ENCODE peak calls at places on chromosome 1, in six cellular contexts. R is hepatocyte, O is GM23338, T is OCI-LY7, U is MM.1S, K is neural progenitor cell. S is an unnamed sample.

GRCh38 chr1:225567789-225568188 is 85.1 kb downstream of the ENAH start:
- DNase-seq in R (no peak), O (peak; percentile 60), T (peak; percentile 7), U (no peak), K (peak; percentile 25), S (peak; percentile 34)

GRCh38 chr1:66265796-66266195 is 268.2 kb upstream of the SGIP1 start:
- DNase-seq in R (no peak), O (no peak), T (no peak), U (no peak), K (no peak), S (no peak)

GRCh38 chr1:30914931-30915330 is 6.4 kb upstream of the SDC3 start:
- DNase-seq in R (no peak), O (no peak), T (no peak), U (no peak), K (no peak), S (no peak)

GRCh38 chr1:41492341-41492848 is 7.9 kb upstream of the EDN2 start:
- DNase-seq in R (no peak), O (peak; percentile 79), T (peak; percentile 41), U (peak; percentile 48), K (peak; percentile 43), S (peak; percentile 53)

GRCh38 chr1:98386675-98387440 is 274.7 kb upstream of the SNX7 start:
- DNase-seq in R (no peak), O (peak; percentile 5), T (no peak), U (no peak), K (no peak), S (peak; percentile 74)

GRCh38 chr1:3775498-3776230 is 3.1 kb downstream of the SMIM1 start:
- DNase-seq in R (peak; percentile 78), O (peak; percentile 82), T (peak; percentile 88), U (peak; percentile 91), K (peak; percentile 72), S (peak; percentile 72)

GRCh38 chr1:193472430-193472829 is 286.0 kb upstream of the B3GALT2 start:
- DNase-seq in R (no peak), O (no peak), T (no peak), U (no peak), K (no peak), S (no peak)

GRCh38 chr1:206479164-206480125 is 9.2 kb downstream of the IKBKE start:
- DNase-seq in R (peak; percentile 88), O (peak; percentile 92), T (peak; percentile 77), U (peak; percentile 79), K (peak; percentile 83), S (peak; percentile 95)

GRCh38 chr1:118989878-118990378 is 1.8 kb upstream of the TBX15 start:
- DNase-seq in R (no peak), O (peak; percentile 90), T (no peak), U (no peak), K (peak; percentile 56), S (no peak)

GRCh38 chr1:9466780-9467755 is 72.2 kb upstream of the SLC25A33 start:
- DNase-seq in R (peak; percentile 50), O (no peak), T (no peak), U (no peak), K (no peak), S (peak; percentile 69)

GRCh38 chr1:3049905-3050304 is 19.1 kb upstream of the PRDM16 start:
- DNase-seq in R (no peak), O (no peak), T (no peak), U (no peak), K (no peak), S (no peak)

GRCh38 chr1:32241011-32241763 is 5.8 kb upstream of the FAM167B start:
- DNase-seq in R (peak; percentile 77), O (peak; percentile 75), T (no peak), U (no peak), K (peak; percentile 77), S (peak; percentile 57)

GRCh38 chr1:231938651-231939050 is 312.1 kb downstream of the DISC1 start:
- DNase-seq in R (no peak), O (no peak), T (no peak), U (no peak), K (no peak), S (no peak)

GRCh38 chr1:214208525-214208924 is 72.4 kb upstream of the SMYD2 start:
- DNase-seq in R (no peak), O (no peak), T (no peak), U (no peak), K (peak; percentile 62), S (no peak)

GRCh38 chr1:204069887-204070286 is 3.0 kb upstream of the SOX13 start:
- DNase-seq in R (no peak), O (no peak), T (no peak), U (no peak), K (no peak), S (no peak)

GRCh38 chr1:33097762-33098161 is 16.8 kb downstream of the AZIN2 start:
- DNase-seq in R (no peak), O (no peak), T (no peak), U (no peak), K (no peak), S (no peak)

GRCh38 chr1:171635661-171636060 is 13.6 kb downstream of the MYOCOS start:
- DNase-seq in R (no peak), O (no peak), T (no peak), U (no peak), K (no peak), S (no peak)

GRCh38 chr1:230896719-230897118 is 28.4 kb upstream of the C1orf198 start:
- DNase-seq in R (no peak), O (no peak), T (no peak), U (no peak), K (no peak), S (no peak)

GRCh38 chr1:66633128-66633527 is 99.2 kb downstream of the SGIP1 start:
- DNase-seq in R (no peak), O (no peak), T (no peak), U (no peak), K (no peak), S (no peak)

GRCh38 chr1:208190784-208191183 is 53.4 kb downstream of the PLXNA2 start:
- DNase-seq in R (no peak), O (peak; percentile 39), T (no peak), U (no peak), K (no peak), S (no peak)

GRCh38 chr1:10710489-10710888 is 86.0 kb downstream of the CASZ1 start:
- DNase-seq in R (no peak), O (no peak), T (no peak), U (no peak), K (no peak), S (no peak)

GRCh38 chr1:223258751-223259177 is 105.2 kb downstream of the SUSD4 start:
- DNase-seq in R (peak; percentile 87), O (no peak), T (no peak), U (no peak), K (no peak), S (peak; percentile 86)

GRCh38 chr1:15847100-15847892 is at the start of gene SPEN:
- DNase-seq in R (peak; percentile 99), O (peak; percentile 90), T (peak; percentile 98), U (peak; percentile 99), K (peak; percentile 99), S (peak; percentile 98)
- TF ChIP-seq CTCF in R (peak; percentile 12), O (no peak), T (no peak), U (no peak), K (no peak), S (no peak)

GRCh38 chr1:112505878-112506277 is 2.9 kb upstream of the WNT2B start:
- DNase-seq in R (no peak), O (no peak), T (peak; percentile 77), U (no peak), K (no peak), S (no peak)
- TF ChIP-seq EZH2phosphoT487 in R (no peak), O (no peak), T (no peak), U (no peak), K (no peak), S (no peak)

DNA sequence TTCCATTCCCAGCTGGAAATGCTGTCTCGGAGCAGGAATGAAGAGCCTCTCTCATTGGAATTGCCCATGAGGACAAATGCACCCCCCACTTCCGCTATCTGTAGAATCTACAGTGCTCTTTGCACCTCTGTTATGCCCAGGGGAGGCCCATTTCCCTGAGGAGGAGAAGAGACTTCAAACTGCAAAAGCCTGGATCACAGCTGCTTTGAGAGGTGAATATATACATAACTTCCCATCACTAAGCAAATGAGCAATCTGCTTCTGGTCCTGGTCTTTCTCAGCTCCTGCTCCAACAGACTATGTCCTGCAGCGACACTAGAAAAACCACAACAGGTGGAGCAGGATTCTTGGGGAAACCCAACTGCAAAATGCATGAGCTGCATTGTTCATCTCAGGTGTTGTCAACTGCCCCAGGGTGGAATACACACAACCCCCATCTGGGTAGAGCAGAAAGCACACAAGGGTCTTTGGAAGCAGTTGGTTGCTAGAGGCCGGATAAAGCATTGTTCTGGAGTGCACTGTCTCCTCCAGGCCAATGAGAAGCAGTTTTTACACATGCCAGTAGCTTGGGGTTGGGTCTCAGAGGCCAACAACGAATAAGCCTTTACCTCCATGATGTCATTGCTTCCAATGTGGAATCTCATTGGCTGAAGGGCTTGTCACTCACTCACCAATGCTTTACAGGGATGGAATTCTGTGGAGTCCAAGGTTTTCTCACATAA is 67.7 kb upstream of the RAB4A start:
- DNase-seq in R (peak; percentile 76), O (peak; percentile 98), T (peak; percentile 31), U (no peak), K (peak; percentile 90), S (peak; percentile 31)
- TF ChIP-seq CTCF in R (no peak), O (no peak), T (no peak), U (no peak), K (no peak), S (no peak)

GRCh38 chr1:79614762-79615161 is 608.2 kb upstream of the ADGRL4 start:
- DNase-seq in R (no peak), O (no peak), T (no peak), U (peak; percentile 16), K (no peak), S (no peak)
- TF ChIP-seq EZH2phosphoT487 in R (no peak), O (no peak), T (no peak), U (no peak), K (no peak), S (no peak)

GRCh38 chr1:228217551-228218344 is 9.9 kb downstream of the OBSCN start:
- DNase-seq in R (no peak), O (no peak), T (no peak), U (peak; percentile 24), K (no peak), S (no peak)
- TF ChIP-seq CTCF in R (peak; percentile 37), O (peak; percentile 2), T (no peak), U (no peak), K (no peak), S (no peak)

DNA sequence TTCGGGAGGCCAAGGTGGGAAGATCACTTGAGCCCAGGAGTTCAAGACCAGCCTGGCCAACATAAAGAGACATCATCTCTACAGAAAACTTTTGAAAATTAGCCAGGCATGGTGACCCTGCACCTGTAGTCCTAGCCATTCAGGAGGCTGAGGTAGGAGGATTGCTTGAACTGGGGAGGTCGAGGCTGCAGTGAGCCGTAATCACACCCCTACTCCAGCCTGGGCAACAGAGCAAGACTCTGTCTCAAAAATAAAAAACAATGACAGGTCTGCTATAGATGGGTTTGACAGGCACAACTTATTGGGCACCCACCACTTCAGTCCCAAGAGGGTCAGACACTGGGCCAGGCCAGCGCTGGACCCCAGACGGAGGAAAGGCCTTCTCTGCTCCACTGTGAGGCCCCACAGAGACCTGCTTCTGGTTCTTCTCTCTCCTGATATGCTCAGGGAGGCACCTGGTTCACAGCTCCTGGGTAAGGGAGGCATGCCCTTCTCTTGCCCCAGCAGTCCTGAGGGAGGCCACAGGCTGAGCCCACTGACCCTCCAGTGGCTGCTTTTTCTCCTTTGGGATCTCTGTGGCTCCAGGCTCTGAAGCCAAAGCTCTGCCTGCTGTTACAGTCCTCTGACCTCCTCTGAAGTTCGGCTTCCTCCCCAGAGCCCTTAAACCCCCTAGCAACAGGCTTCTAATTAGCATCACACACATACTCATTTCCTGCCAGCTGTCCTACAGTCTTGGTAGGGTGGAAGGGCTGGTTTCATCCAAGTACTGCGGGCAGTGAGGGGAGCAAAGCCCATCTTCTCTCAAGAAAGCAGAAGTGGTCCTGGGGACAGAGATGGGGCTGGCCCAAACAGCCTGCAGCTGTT is 14.4 kb downstream of the S100A16 start:
- DNase-seq in R (no peak), O (peak; percentile 93), T (peak; percentile 98), U (peak; percentile 76), K (no peak), S (no peak)
- TF ChIP-seq EZH2phosphoT487 in R (no peak), O (no peak), T (no peak), U (no peak), K (no peak), S (no peak)

S was measured in PC-3.